ENCODE peak calls at places on chromosomes 6 and 20, in seven cellular contexts. One of them, this sample, is unnamed.

GRCh38 chr6:153045271-153045670 is 42.8 kb upstream of the MTRF1L start:
- DNase-seq in left ventricle myocardium superior: no peak
- DNase-seq in iPS-NIHi11: no peak
- DNase-seq in globus pallidus: no peak
- DNase-seq in brain microvascular endothelial cell: no peak
- DNase-seq in esophagus muscularis mucosa: no peak
- DNase-seq in fibroblast of the conjunctiva: no peak
- DNase-seq in this sample: no peak

GRCh38 chr6:7234547-7234946 is 78.5 kb downstream of the SSR1 start:
- DNase-seq in left ventricle myocardium superior: no peak
- DNase-seq in iPS-NIHi11: no peak
- DNase-seq in globus pallidus: no peak
- DNase-seq in brain microvascular endothelial cell: no peak
- DNase-seq in esophagus muscularis mucosa: no peak
- DNase-seq in fibroblast of the conjunctiva: no peak
- DNase-seq in this sample: no peak

GRCh38 chr6:111356551-111356950 is 126.5 kb downstream of the REV3L start:
- DNase-seq in left ventricle myocardium superior: no peak
- DNase-seq in iPS-NIHi11: no peak
- DNase-seq in globus pallidus: no peak
- DNase-seq in brain microvascular endothelial cell: no peak
- DNase-seq in esophagus muscularis mucosa: no peak
- DNase-seq in fibroblast of the conjunctiva: no peak
- DNase-seq in this sample: no peak

GRCh38 chr6:16256781-16257180 is 18.4 kb downstream of the GMPR start:
- DNase-seq in left ventricle myocardium superior: no peak
- DNase-seq in iPS-NIHi11: no peak
- DNase-seq in globus pallidus: no peak
- DNase-seq in brain microvascular endothelial cell: no peak
- DNase-seq in esophagus muscularis mucosa: no peak
- DNase-seq in fibroblast of the conjunctiva: no peak
- DNase-seq in this sample: no peak

GRCh38 chr6:116280161-116280959 is 630 bp upstream of the TSPYL1 start:
- DNase-seq in left ventricle myocardium superior: no peak
- DNase-seq in iPS-NIHi11: no peak
- DNase-seq in globus pallidus: peak; percentile 30
- DNase-seq in brain microvascular endothelial cell: no peak
- DNase-seq in esophagus muscularis mucosa: no peak
- DNase-seq in fibroblast of the conjunctiva: no peak
- DNase-seq in this sample: no peak

GRCh38 chr20:38049800-38050199 is 16.3 kb downstream of the RPRD1B start:
- DNase-seq in left ventricle myocardium superior: no peak
- DNase-seq in iPS-NIHi11: no peak
- DNase-seq in globus pallidus: no peak
- DNase-seq in brain microvascular endothelial cell: peak; percentile 76
- DNase-seq in esophagus muscularis mucosa: no peak
- DNase-seq in fibroblast of the conjunctiva: no peak
- DNase-seq in this sample: peak; percentile 74

GRCh38 chr6:160190974-160191373 is 67.6 kb downstream of the SLC22A2 start:
- DNase-seq in left ventricle myocardium superior: no peak
- DNase-seq in iPS-NIHi11: no peak
- DNase-seq in globus pallidus: no peak
- DNase-seq in brain microvascular endothelial cell: no peak
- DNase-seq in esophagus muscularis mucosa: no peak
- DNase-seq in fibroblast of the conjunctiva: no peak
- DNase-seq in this sample: no peak

GRCh38 chr6:39495023-39495422 is 172.5 kb upstream of the KCNK16 start:
- DNase-seq in left ventricle myocardium superior: no peak
- DNase-seq in iPS-NIHi11: no peak
- DNase-seq in globus pallidus: no peak
- DNase-seq in brain microvascular endothelial cell: no peak
- DNase-seq in esophagus muscularis mucosa: no peak
- DNase-seq in fibroblast of the conjunctiva: no peak
- DNase-seq in this sample: no peak

GRCh38 chr6:89527634-89528033 is 94.7 kb downstream of the ANKRD6 start:
- DNase-seq in left ventricle myocardium superior: no peak
- DNase-seq in iPS-NIHi11: no peak
- DNase-seq in globus pallidus: no peak
- DNase-seq in brain microvascular endothelial cell: no peak
- DNase-seq in esophagus muscularis mucosa: no peak
- DNase-seq in fibroblast of the conjunctiva: no peak
- DNase-seq in this sample: peak; percentile 4